ENCODE peak calls at places on chromosomes 12 and 14, in six cellular contexts. U, P, V, D, T and I are unnamed samples.

GRCh38 chr12:12181516-12181915 is 85.3 kb downstream of the LRP6 start:
- DNase-seq in U (no peak), T (no peak), P (peak; percentile 72), V (no peak), D (no peak), I (no peak)

GRCh38 chr14:50590464-50590863 is 30.5 kb downstream of the ATL1 start:
- DNase-seq in T (no peak), D (no peak), U (no peak), V (no peak), P (no peak), I (no peak)

GRCh38 chr14:61176686-61177085 is 104.5 kb downstream of the TMEM30B start:
- DNase-seq in U (no peak), T (no peak), V (no peak), P (peak; percentile 47), D (no peak), I (no peak)

GRCh38 chr12:87253157-87253556 is 776.0 kb downstream of the C12orf50 start:
- DNase-seq in P (no peak), V (no peak), D (no peak), U (no peak), T (peak; percentile 35), I (peak; percentile 13)

GRCh38 chr12:10497602-10498001 is 8.1 kb upstream of the EIF2S3B start:
- DNase-seq in P (no peak), T (no peak), U (peak; percentile 1), V (no peak), D (no peak), I (peak; percentile 93)

GRCh38 chr12:90085491-90086274 is 377.0 kb upstream of the ATP2B1 start:
- DNase-seq in V (no peak), U (no peak), P (peak; percentile 57), D (no peak), T (no peak), I (peak; percentile 73)

GRCh38 chr12:75260316-75260715 is 50.7 kb upstream of the KCNC2 start:
- DNase-seq in P (no peak), T (no peak), V (no peak), D (no peak), U (peak; percentile 8), I (peak; percentile 24)

GRCh38 chr12:120978296-120979219 is at the start of gene HNF1A:
- DNase-seq in P (no peak), T (peak; percentile 67), V (no peak), U (no peak), D (no peak), I (no peak)

GRCh38 chr12:113473400-113473799 is 1.7 kb upstream of the LHX5 start:
- DNase-seq in T (no peak), P (no peak), D (no peak), V (no peak), U (no peak), I (no peak)

GRCh38 chr12:92603741-92604432 is 98.9 kb upstream of the PLEKHG7 start:
- DNase-seq in U (no peak), D (no peak), V (no peak), P (peak; percentile 28), T (no peak), I (no peak)

GRCh38 chr14:83384253-83384652 is 1850.6 kb upstream of the SEL1L start:
- DNase-seq in V (no peak), T (no peak), U (no peak), P (no peak), D (no peak), I (no peak)

GRCh38 chr12:46360908-46361666 is 11.5 kb downstream of the SLC38A2 start:
- DNase-seq in T (no peak), P (peak; percentile 42), V (no peak), D (no peak), U (no peak), I (peak; percentile 30)

GRCh38 chr14:59484611-59485174 is 376 bp downstream of the JKAMP start:
- DNase-seq in V (no peak), U (no peak), T (no peak), P (no peak), D (no peak), I (peak; percentile 47)

DNA sequence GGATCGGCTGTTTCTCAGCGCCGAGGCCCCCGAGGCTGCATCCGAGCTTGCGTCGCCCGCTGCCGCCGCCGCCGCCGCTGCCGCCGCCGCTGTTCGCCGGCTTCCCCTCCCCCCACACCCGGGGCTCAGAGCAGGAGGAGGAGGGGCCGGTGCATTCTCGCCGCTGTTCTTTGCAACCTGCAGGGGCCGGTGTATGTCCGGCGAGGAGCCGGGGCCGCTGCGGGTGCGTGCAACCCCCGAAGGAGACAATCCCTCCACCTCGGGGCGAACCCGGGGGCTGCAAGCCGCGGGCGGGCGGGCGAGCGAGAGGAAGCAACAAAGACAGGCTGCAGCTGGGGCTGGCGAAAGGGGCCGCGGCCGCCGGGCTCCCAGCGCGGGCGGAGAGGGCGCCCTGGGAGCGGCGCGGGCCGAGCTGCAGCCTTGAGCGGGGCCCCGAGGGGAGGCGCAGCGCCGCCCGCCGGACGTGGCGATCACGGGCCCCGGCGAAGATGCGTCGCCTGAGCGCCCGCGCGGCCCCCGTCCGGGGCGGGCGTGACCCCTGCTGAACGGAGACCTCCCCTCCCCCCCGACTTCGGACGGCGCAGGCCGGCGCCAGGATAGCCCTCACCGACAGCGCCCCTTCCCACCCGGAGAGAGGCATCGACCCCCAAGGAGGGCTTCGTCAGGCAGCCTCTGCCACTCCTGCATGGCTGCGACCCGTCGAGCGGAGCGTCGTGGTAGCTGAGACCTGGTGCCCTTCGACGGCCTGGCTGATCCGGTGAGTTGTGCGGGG is 702 bp downstream of the FAM222A start:
- DNase-seq in U (peak; percentile 84), P (peak; percentile 14), D (no peak), V (no peak), T (peak; percentile 83), I (peak; percentile 56)
- TF ChIP-seq CTCF in U (no peak), P (no peak), D (peak; percentile 10), V (peak; percentile 9), T (no peak), I (peak; percentile 24)

GRCh38 chr12:50927356-50927755 is 25.0 kb upstream of the HIGD1C start:
- DNase-seq in P (no peak), V (no peak), U (no peak), T (no peak), D (no peak), I (no peak)
- H3K4me3 ChIP-seq in P (peak overlapping the region; percentile 93), V (no peak overlapping the region), U (peak overlapping the region; percentile 59), T (peak overlapping the region; percentile 69), D (no peak overlapping the region), I (peak overlapping the region; percentile 72)

DNA sequence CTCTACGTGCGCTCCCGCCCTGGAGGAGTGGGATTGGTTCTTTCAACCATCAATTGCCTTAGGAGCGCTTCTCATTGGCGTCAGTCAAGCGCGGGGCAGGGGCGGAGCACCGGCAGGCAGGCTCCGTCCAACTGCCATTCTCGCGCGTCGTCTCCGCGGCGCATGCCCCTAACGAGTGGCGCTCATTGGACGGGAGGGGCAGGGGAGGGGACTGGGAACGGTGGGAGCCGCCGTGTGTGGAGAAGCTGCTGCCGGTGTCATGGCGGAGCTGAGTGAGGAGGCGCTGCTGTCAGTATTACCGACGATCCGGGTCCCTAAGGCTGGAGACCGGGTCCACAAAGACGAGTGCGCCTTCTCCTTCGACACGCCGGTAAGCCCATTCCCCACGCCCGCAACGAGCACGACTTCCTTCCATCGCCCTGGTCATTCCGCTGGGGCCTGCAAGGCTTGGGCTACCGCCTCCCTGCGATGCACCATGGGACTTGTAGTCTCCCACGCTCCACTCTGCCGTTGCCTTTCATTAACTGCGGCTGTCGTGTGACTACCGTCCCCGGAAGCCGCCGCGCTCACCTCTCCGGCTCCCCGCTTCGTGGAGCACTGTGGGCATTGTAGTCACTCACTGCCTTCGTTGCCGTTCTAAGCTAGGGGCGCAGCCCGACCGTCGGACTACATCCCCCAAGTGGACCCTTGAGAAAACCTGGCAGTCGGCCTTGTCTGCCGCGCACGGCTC is at the start of gene USP5:
- DNase-seq in T (peak; percentile 99), P (peak; percentile 100), V (peak; percentile 97), D (peak; percentile 99), U (peak; percentile 100), I (peak; percentile 100)
- TF ChIP-seq CTCF in T (no peak), P (no peak), V (no peak), D (no peak), U (no peak), I (no peak)

GRCh38 chr12:65603428-65604351 is 220.6 kb upstream of the HMGA2 start:
- DNase-seq in D (peak; percentile 92), P (peak; percentile 98), T (no peak), U (no peak), V (peak; percentile 89), I (peak; percentile 93)
- H3K4me3 ChIP-seq in D (peak overlapping the region; percentile 51), P (peak overlapping the region; percentile 45), T (no peak overlapping the region), U (no peak overlapping the region), V (peak overlapping the region; percentile 56), I (peak overlapping the region; percentile 61)

GRCh38 chr14:21880918-21881317 is 207.3 kb upstream of the OR4E1 start:
- DNase-seq in U (no peak), V (no peak), D (no peak), P (no peak), T (no peak), I (peak; percentile 23)
- TF ChIP-seq CTCF in U (no peak), V (no peak), D (no peak), P (no peak), T (no peak), I (no peak)

DNA sequence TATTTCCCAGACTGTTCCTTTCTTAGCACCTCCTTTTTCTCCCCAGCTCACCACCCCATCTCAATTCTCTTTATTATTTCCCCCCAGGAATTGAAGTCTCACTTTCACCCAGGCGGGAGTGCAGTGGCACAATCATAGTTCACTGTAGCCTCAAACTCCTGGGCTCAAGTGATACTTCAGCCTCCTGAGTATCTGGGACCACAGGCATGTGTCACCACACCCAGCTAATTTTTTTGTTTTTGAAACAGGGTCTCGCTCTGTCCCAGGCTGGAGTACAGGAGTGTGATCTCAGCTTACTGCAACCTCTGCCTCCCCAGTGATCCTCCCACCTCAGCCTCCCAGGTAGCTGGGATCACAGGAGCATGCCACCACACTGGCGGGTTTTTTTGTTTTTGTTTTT is 11.0 kb downstream of the RACGAP1 start:
- DNase-seq in V (no peak), U (no peak), P (no peak), D (no peak), T (no peak), I (no peak)
- H3K4me3 ChIP-seq in V (no peak overlapping the region), U (no peak overlapping the region), P (no peak overlapping the region), D (no peak overlapping the region), T (no peak overlapping the region), I (no peak overlapping the region)

GRCh38 chr14:104001003-104001402 is 58.7 kb upstream of the RD3L start:
- DNase-seq in D (no peak), P (no peak), U (peak; percentile 32), V (no peak), T (no peak), I (no peak)
- TF ChIP-seq CTCF in D (no peak), P (no peak), U (peak; percentile 45), V (no peak), T (no peak), I (peak; percentile 27)